ENCODE peak calls at places on chromosomes 6 and 20, in six cellular contexts. B is adrenal gland; W is WTC11; X is CD4-positive, alpha-beta T cell; V is heart right ventricle; O is mucosa of descending colon. Z is an unnamed sample.

GRCh38 chr6:21811484-21811883 is 217.9 kb downstream of the SOX4 start:
- DNase-seq in B (no peak), V (no peak), W (no peak), X (no peak), O (no peak), Z (no peak)

GRCh38 chr20:63978319-63979220 is 872 bp downstream of the SAMD10 start:
- DNase-seq in V (peak; percentile 78), O (peak; percentile 94), B (peak; percentile 85), X (no peak), W (peak; percentile 89), Z (peak; percentile 70)

GRCh38 chr6:116012471-116012949 is 48.2 kb downstream of the FRK start:
- DNase-seq in O (no peak), B (no peak), W (no peak), X (no peak), V (no peak), Z (peak; percentile 24)

GRCh38 chr6:38264605-38265004 is 375.1 kb downstream of the BTBD9 start:
- DNase-seq in O (no peak), V (no peak), W (peak; percentile 21), B (no peak), X (no peak), Z (no peak)

GRCh38 chr20:3667434-3668037 is 4.3 kb upstream of the GFRA4 start:
- DNase-seq in W (no peak), B (no peak), X (no peak), O (peak; percentile 13), V (no peak), Z (no peak)

GRCh38 chr6:52557389-52558265 is 19.2 kb downstream of the TRAM2 start:
- DNase-seq in V (no peak), O (no peak), B (no peak), W (peak; percentile 52), X (no peak), Z (no peak)

GRCh38 chr20:23078994-23079364 is 7.1 kb downstream of the CD93 start:
- DNase-seq in V (no peak), W (peak; percentile 69), X (no peak), O (no peak), B (no peak), Z (no peak)

GRCh38 chr6:101705866-101706265 is 312.4 kb downstream of the GRIK2 start:
- DNase-seq in W (no peak), V (no peak), B (no peak), X (no peak), O (no peak), Z (peak; percentile 3)

GRCh38 chr6:153392156-153392555 is 261.1 kb upstream of the RGS17 start:
- DNase-seq in B (no peak), X (no peak), V (no peak), W (no peak), O (no peak), Z (no peak)

GRCh38 chr20:63366658-63367360 is 5.7 kb upstream of the CHRNA4 start:
- DNase-seq in V (peak; percentile 11), B (no peak), X (no peak), O (no peak), W (no peak), Z (no peak)

DNA sequence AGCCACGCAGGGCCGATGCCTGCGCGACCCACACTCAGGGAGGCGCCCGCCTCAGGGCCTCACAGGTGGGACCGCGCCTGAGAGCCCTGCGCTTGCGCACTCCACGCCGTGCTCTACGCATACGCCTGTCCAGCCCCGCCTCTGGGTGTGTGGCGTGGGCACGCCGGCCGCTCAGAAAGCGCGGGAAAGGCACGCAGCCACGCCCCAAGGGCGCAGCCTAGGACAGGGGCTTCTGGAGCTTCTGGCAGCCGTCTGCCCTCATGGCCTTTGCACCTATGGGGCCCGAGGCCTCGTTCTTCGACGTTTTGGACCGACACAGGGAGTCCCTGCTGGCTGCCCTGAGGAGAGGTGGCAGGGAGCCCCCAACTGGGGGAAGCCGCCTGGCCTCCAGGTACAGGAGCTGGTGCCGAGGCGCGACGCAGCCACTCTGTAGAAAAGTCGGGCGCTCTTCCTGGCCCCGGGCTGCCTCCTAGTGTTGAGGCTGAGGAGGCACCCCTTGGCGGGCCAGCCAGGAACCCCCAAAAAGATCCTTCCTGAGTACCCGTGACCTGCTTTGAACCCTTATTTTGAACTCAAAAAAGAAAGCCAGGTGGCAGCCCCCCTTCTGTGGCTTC is at the start of gene SPO11:
- DNase-seq in V (no peak), W (peak; percentile 76), B (no peak), O (no peak), X (no peak), Z (no peak)
- TF ChIP-seq CTCF in V (no peak), W (peak; percentile 58), B (no peak), O (no peak), X (no peak), Z (no peak)

DNA sequence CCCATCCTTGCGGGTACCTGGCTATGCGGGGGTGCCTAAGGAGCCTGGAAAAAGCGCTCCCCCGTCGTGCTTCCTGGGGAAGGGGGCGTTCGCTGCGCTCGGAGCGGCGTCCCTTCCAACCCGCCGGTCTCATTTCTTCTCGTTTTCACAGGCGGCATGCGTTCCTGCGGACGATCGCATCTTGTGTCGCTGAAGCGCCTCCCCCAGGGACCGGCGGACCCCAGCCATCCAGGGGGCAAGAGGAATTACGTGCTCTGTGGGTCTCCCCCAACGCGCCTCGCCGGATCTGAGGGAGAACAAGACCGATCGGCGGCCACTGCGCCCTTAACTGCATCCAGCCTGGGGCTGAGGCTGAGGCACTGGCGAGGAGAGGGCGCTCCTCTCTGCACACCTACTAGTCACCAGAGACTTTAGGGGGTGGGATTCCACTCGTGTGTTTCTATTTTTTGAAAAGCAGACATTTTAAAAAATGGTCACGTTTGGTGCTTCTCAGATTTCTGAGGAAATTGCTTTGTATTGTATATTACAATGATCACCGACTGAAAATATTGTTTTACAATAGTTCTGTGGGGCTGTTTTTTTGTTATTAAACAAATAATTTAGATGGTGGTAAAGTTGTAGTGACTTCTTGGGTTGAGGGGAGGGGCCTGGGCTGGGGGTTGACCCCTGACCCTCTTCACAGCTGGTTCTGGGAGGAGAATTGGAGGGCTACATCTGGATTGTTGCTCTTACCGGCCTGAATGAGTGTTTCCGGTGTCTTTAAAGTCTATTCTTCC is 1.0 kb downstream of the ID1 start:
- DNase-seq in V (peak; percentile 37), O (peak; percentile 66), X (peak; percentile 8), W (peak; percentile 43), B (no peak), Z (no peak)
- TF ChIP-seq CTCF in V (no peak), O (no peak), X (no peak), W (no peak), B (no peak), Z (no peak)

GRCh38 chr20:9615766-9616454 is 101.5 kb downstream of the LAMP5 start:
- DNase-seq in V (no peak), X (no peak), W (no peak), B (no peak), O (no peak), Z (no peak)

GRCh38 chr20:9617062-9617461 is 102.7 kb downstream of the LAMP5 start:
- DNase-seq in O (no peak), B (peak; percentile 87), X (peak; percentile 9), W (peak; percentile 61), V (peak; percentile 27), Z (peak; percentile 83)

GRCh38 chr20:9615118-9615517 is 100.7 kb downstream of the LAMP5 start:
- DNase-seq in O (no peak), W (no peak), V (no peak), B (no peak), X (no peak), Z (no peak)

GRCh38 chr20:9616455-9616805 is 102.0 kb downstream of the LAMP5 start:
- DNase-seq in O (no peak), B (no peak), W (no peak), X (no peak), V (no peak), Z (no peak)

DNA sequence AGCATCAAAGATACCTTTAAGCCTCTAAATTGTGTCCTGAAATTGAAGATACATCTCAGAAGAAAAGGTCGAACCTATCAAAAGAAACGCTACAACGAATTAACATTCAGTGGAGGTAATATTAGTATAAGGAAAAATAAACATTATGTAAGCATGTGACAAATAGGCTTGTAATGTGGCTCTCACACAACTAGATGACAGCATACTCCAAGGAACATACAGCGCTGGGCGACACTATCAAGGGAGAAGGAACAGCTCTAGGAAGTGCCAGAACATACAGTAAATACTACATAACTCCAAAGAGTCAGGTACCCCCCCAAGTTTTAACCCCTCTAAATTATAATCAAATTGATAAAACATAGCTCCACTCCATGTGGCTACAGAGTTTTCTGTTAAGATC is 103.5 kb downstream of the LAMP5 start:
- DNase-seq in W (peak; percentile 43), B (peak; percentile 78), X (no peak), O (no peak), V (no peak), Z (peak; percentile 38)
- TF ChIP-seq CTCF in W (no peak), B (peak; percentile 81), X (no peak), O (no peak), V (no peak), Z (no peak)

GRCh38 chr6:3882865-3883264 is 33.7 kb downstream of the FAM50B start:
- DNase-seq in W (no peak), B (no peak), X (no peak), O (no peak), V (no peak), Z (peak; percentile 89)

GRCh38 chr6:3888153-3888957 is 39.2 kb downstream of the FAM50B start:
- DNase-seq in W (no peak), B (no peak), O (no peak), X (no peak), V (no peak), Z (no peak)

GRCh38 chr6:3884007-3884745 is 35.0 kb downstream of the FAM50B start:
- DNase-seq in B (peak; percentile 35), W (no peak), O (no peak), V (no peak), X (no peak), Z (peak; percentile 82)

GRCh38 chr6:3885262-3886036 is 36.3 kb downstream of the FAM50B start:
- DNase-seq in X (no peak), O (no peak), B (peak; percentile 23), W (no peak), V (no peak), Z (no peak)

GRCh38 chr6:3887150-3887700 is 38.1 kb downstream of the FAM50B start:
- DNase-seq in B (peak; percentile 55), W (no peak), O (no peak), V (no peak), X (no peak), Z (peak; percentile 40)
- TF ChIP-seq CTCF in B (peak; percentile 51), W (no peak), O (no peak), V (peak; percentile 36), X (no peak), Z (peak; percentile 59)

GRCh38 chr6:30489081-30490030 is at the start of gene HLA-E:
- DNase-seq in W (peak; percentile 85), V (peak; percentile 79), X (peak; percentile 77), B (peak; percentile 99), O (peak; percentile 94), Z (peak; percentile 99)
- TF ChIP-seq CTCF in W (no peak), V (no peak), X (no peak), B (peak; percentile 4), O (no peak), Z (no peak)

DNA sequence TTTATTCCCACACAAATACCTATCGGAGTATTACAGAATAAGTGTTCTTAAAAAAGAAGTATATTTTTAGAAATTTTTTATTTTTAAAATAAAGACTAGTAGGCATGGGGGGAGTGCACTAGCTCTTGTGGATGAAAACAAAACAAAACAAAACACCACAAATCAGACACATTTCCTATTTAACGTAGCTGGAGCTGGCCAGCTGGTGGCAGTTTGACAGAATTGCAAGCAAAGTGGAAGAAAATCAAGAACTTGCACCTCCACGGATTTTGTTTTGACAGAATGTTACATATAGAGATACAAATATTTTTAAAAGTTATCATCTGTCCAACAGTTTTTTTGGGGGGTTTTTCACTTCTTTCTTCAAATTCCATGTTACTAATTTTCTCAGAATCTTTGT is 63.6 kb upstream of the SNRPB2 start:
- DNase-seq in V (no peak), W (no peak), X (no peak), B (no peak), O (no peak), Z (no peak)
- TF ChIP-seq CTCF in V (no peak), W (no peak), X (no peak), B (no peak), O (no peak), Z (no peak)

GRCh38 chr20:59044295-59044694 is 1.7 kb upstream of the PRELID3B start:
- DNase-seq in V (no peak), O (no peak), W (no peak), B (no peak), X (no peak), Z (no peak)
- TF ChIP-seq CTCF in V (no peak), O (no peak), W (no peak), B (no peak), X (no peak), Z (no peak)